ENCODE peak calls at places on chromosomes 12 and 14, in nine cellular contexts. T is hippocampal formation; B is IMR-90; C is activated T-helper 1 cell treated with Interleukin-2 at 50 U/mL for 16 hours; R is CD4-positive, alpha-beta memory T cell; W is Calu3; K is T-cell; D is NCI-H146; X is activated naive CD4-positive, alpha-beta T cell. V is an unnamed sample.

GRCh38 chr14:99772371-99773283 is 20.6 kb upstream of the EML1 start:
- DNase-seq in X (no peak), B (no peak), T (no peak), D (no peak), W (no peak), K (no peak), C (no peak), R (no peak), V (no peak)

GRCh38 chr14:66405158-66405557 is 81.0 kb upstream of the CCDC196 start:
- DNase-seq in X (no peak), K (no peak), R (no peak), D (no peak), T (no peak), C (no peak), W (peak; percentile 26), B (peak; percentile 1), V (no peak)

GRCh38 chr14:93946104-93946503 is 19.0 kb downstream of the FAM181A start:
- DNase-seq in D (no peak), R (no peak), B (peak; percentile 49), K (no peak), X (no peak), C (no peak), W (peak; percentile 20), T (no peak), V (no peak)

GRCh38 chr14:59189281-59189821 is 884 bp downstream of the DAAM1 start:
- DNase-seq in R (peak; percentile 55), B (peak; percentile 18), T (no peak), D (peak; percentile 27), C (no peak), X (peak; percentile 24), K (peak; percentile 13), W (peak; percentile 30), V (peak; percentile 38)

GRCh38 chr12:132413931-132414588 is 75.9 kb upstream of the FBRSL1 start:
- DNase-seq in D (no peak), W (peak; percentile 64), K (no peak), C (no peak), X (no peak), B (no peak), R (no peak), T (no peak), V (no peak)

GRCh38 chr12:70721216-70721615 is 84.0 kb upstream of the PTPRB start:
- DNase-seq in B (no peak), W (no peak), C (no peak), T (no peak), X (no peak), R (no peak), D (no peak), K (no peak), V (no peak)

GRCh38 chr14:76065519-76065918 is 80.0 kb downstream of the IFT43 start:
- DNase-seq in X (no peak), K (no peak), C (no peak), D (no peak), T (no peak), R (no peak), B (no peak), W (no peak), V (no peak)

GRCh38 chr12:47725091-47725772 is at the start of gene ENDOU:
- DNase-seq in T (no peak), R (no peak), K (no peak), D (no peak), W (no peak), X (no peak), C (no peak), B (no peak), V (no peak)

GRCh38 chr12:15485466-15485865 is 163.2 kb downstream of the PTPRO start:
- DNase-seq in R (no peak), W (no peak), C (no peak), T (no peak), B (no peak), K (no peak), D (no peak), X (no peak), V (no peak)